ENCODE peak calls at places on chromosomes 16 and 17, in five cellular contexts. One of them, this sample, is unnamed.

GRCh38 chr17:69822314-69822875 is 252.6 kb upstream of the KCNJ16 start:
- DNase-seq in adrenal gland: no peak
- DNase-seq in thoracic aorta: no peak
- DNase-seq in lung: no peak
- DNase-seq in adipocyte: no peak
- DNase-seq in this sample: no peak

GRCh38 chr17:60577147-60577925 is 22.7 kb upstream of the PPM1D start:
- DNase-seq in thoracic aorta: no peak
- DNase-seq in adipocyte: peak; percentile 76
- DNase-seq in lung: no peak
- DNase-seq in adrenal gland: peak; percentile 56
- DNase-seq in this sample: no peak

GRCh38 chr17:75876190-75876937 is 2.0 kb downstream of the TRIM47 start:
- DNase-seq in adipocyte: no peak
- DNase-seq in thoracic aorta: no peak
- DNase-seq in lung: peak; percentile 74
- DNase-seq in adrenal gland: peak; percentile 78
- DNase-seq in this sample: no peak

GRCh38 chr17:13520899-13521572 is 80.7 kb downstream of the HS3ST3A1 start:
- DNase-seq in thoracic aorta: no peak
- DNase-seq in adipocyte: no peak
- DNase-seq in adrenal gland: no peak
- DNase-seq in lung: no peak
- DNase-seq in this sample: no peak

GRCh38 chr16:1745181-1745899 is 26.0 kb downstream of the NME3 start:
- DNase-seq in lung: no peak
- DNase-seq in adipocyte: peak; percentile 92
- DNase-seq in adrenal gland: no peak
- DNase-seq in thoracic aorta: no peak
- DNase-seq in this sample: no peak

GRCh38 chr16:4261557-4262172 is 11.2 kb downstream of the TFAP4 start:
- DNase-seq in thoracic aorta: no peak
- DNase-seq in lung: no peak
- DNase-seq in adrenal gland: peak; percentile 49
- DNase-seq in adipocyte: no peak
- DNase-seq in this sample: no peak

GRCh38 chr16:2739555-2740435 is 12.6 kb upstream of the SRRM2 start:
- DNase-seq in lung: no peak
- DNase-seq in adrenal gland: no peak
- DNase-seq in adipocyte: no peak
- DNase-seq in thoracic aorta: no peak
- DNase-seq in this sample: no peak

GRCh38 chr16:70162041-70162451 is 11.5 kb upstream of the CLEC18C start:
- DNase-seq in adrenal gland: no peak
- DNase-seq in adipocyte: peak; percentile 67
- DNase-seq in thoracic aorta: no peak
- DNase-seq in lung: peak; percentile 28
- DNase-seq in this sample: no peak

GRCh38 chr17:64001763-64002529 is 3.8 kb downstream of the PRR29 start:
- DNase-seq in adrenal gland: no peak
- DNase-seq in thoracic aorta: no peak
- DNase-seq in lung: peak; percentile 79
- DNase-seq in adipocyte: no peak
- DNase-seq in this sample: peak; percentile 89

GRCh38 chr16:47043200-47043599 is 69.7 kb upstream of the DNAJA2 start:
- DNase-seq in adrenal gland: no peak
- DNase-seq in adipocyte: no peak
- DNase-seq in thoracic aorta: no peak
- DNase-seq in lung: no peak
- DNase-seq in this sample: no peak

GRCh38 chr16:57473176-57473840 is 10.8 kb downstream of the POLR2C start:
- DNase-seq in thoracic aorta: no peak
- DNase-seq in lung: no peak
- DNase-seq in adrenal gland: no peak
- DNase-seq in adipocyte: no peak
- DNase-seq in this sample: no peak

GRCh38 chr16:57474671-57475661 is 11.3 kb downstream of the DOK4 start:
- DNase-seq in thoracic aorta: no peak
- DNase-seq in adrenal gland: no peak
- DNase-seq in lung: no peak
- DNase-seq in adipocyte: no peak
- DNase-seq in this sample: no peak

GRCh38 chr16:57471852-57472664 is 9.6 kb downstream of the POLR2C start:
- DNase-seq in adrenal gland: no peak
- DNase-seq in lung: no peak
- DNase-seq in thoracic aorta: no peak
- DNase-seq in adipocyte: no peak
- DNase-seq in this sample: no peak

GRCh38 chr16:57472665-57473060 is 10.2 kb downstream of the POLR2C start:
- DNase-seq in adipocyte: no peak
- DNase-seq in thoracic aorta: no peak
- DNase-seq in adrenal gland: no peak
- DNase-seq in lung: no peak
- DNase-seq in this sample: no peak

DNA sequence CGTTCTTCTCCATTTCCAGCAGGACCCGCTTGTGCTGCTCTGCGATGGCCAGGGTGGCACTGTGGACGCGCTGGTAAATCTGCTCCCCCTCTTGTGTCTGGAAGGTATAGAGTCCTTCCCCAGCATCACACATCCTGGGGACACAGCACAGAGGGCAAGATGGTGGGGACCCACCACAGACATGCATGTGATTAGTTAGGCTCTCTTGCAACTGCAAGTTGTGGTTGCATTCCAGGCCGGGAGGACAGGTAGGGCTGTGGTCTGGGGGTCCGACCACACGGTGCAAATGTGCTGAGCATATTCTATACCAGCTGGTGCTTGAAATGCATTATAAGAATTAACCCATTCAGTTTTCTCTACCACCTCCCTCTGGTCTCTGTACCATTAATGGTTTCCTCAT is 11.4 kb downstream of the POLR2C start:
- DNase-seq in lung: no peak
- DNase-seq in adipocyte: no peak
- DNase-seq in thoracic aorta: no peak
- DNase-seq in adrenal gland: no peak
- DNase-seq in this sample: no peak
- H3K4me1 ChIP-seq in lung: peaks cover 25% of the 10 kb centered on the region
- H3K4me1 ChIP-seq in adipocyte: peaks cover 22% of the 10 kb centered on the region
- H3K4me1 ChIP-seq in thoracic aorta: peaks cover 19% of the 10 kb centered on the region
- H3K4me1 ChIP-seq in adrenal gland: peaks cover 25% of the 10 kb centered on the region
- H3K4me1 ChIP-seq in this sample: peaks cover 53% of the 10 kb centered on the region

GRCh38 chr17:49132317-49132698 is 261 bp upstream of the B4GALNT2 start:
- DNase-seq in thoracic aorta: no peak
- DNase-seq in lung: no peak
- DNase-seq in adipocyte: no peak
- DNase-seq in adrenal gland: no peak
- DNase-seq in this sample: no peak
- H3K4me1 ChIP-seq in thoracic aorta: peaks cover 5% of the 10 kb centered on the region
- H3K4me1 ChIP-seq in lung: peaks cover 6% of the 10 kb centered on the region
- H3K4me1 ChIP-seq in adipocyte: peaks cover 3% of the 10 kb centered on the region
- H3K4me1 ChIP-seq in adrenal gland: peaks cover 7% of the 10 kb centered on the region
- H3K4me1 ChIP-seq in this sample: peaks cover 11% of the 10 kb centered on the region

GRCh38 chr16:86074651-86075487 is 175.9 kb downstream of the IRF8 start:
- DNase-seq in lung: no peak
- DNase-seq in adipocyte: no peak
- DNase-seq in adrenal gland: no peak
- DNase-seq in thoracic aorta: no peak
- DNase-seq in this sample: no peak
- H3K4me1 ChIP-seq in lung: peaks cover 3% of the 10 kb centered on the region
- H3K4me1 ChIP-seq in adipocyte: no peaks in the 10 kb centered on the region
- H3K4me1 ChIP-seq in adrenal gland: no peaks in the 10 kb centered on the region
- H3K4me1 ChIP-seq in thoracic aorta: no peaks in the 10 kb centered on the region
- H3K4me1 ChIP-seq in this sample: no peaks in the 10 kb centered on the region

GRCh38 chr16:87702325-87702811 is 63.4 kb downstream of the KLHDC4 start:
- DNase-seq in lung: no peak
- DNase-seq in thoracic aorta: no peak
- DNase-seq in adipocyte: peak; percentile 34
- DNase-seq in adrenal gland: no peak
- DNase-seq in this sample: no peak
- H3K4me1 ChIP-seq in lung: no peaks in the 10 kb centered on the region
- H3K4me1 ChIP-seq in thoracic aorta: no peaks in the 10 kb centered on the region
- H3K4me1 ChIP-seq in adipocyte: no peaks in the 10 kb centered on the region
- H3K4me1 ChIP-seq in adrenal gland: no peaks in the 10 kb centered on the region
- H3K4me1 ChIP-seq in this sample: no peaks in the 10 kb centered on the region

DNA sequence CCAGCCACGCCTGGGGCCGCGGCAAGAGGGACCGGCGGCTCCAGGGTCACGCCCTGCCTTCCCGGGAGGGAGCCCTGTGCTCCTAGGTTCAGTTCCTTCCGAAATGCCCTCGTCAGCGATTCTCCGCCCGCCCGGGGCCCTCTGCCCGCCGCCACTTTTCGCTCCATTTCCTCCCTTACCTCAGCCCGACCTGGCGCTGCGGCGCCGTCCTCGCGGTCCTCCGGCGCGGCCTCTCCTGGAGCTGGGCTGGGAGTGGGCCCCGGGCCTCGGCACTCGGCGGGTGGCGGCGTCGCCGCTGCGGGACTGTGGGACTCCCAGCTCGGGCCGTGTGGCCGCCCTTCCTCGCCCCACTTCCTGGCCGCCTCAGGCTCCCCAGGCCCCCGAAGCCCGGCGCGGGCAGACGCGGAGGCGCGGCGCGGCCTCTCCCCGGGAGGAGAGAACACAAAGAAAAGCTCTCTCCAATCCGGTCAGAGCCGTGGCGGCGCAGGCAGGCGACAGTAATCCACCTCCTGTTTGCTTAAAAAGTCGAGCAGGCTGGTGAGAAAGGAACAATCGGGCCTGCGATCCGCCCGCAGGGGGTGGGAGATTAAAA is 1.6 kb downstream of the BAHCC1 start:
- DNase-seq in adipocyte: peak; percentile 64
- DNase-seq in thoracic aorta: no peak
- DNase-seq in adrenal gland: no peak
- DNase-seq in lung: no peak
- DNase-seq in this sample: no peak
- H3K4me1 ChIP-seq in adipocyte: peaks cover 34% of the 10 kb centered on the region
- H3K4me1 ChIP-seq in thoracic aorta: peaks cover 16% of the 10 kb centered on the region
- H3K4me1 ChIP-seq in adrenal gland: peaks cover 34% of the 10 kb centered on the region
- H3K4me1 ChIP-seq in lung: peaks cover 9% of the 10 kb centered on the region
- H3K4me1 ChIP-seq in this sample: no peaks in the 10 kb centered on the region

DNA sequence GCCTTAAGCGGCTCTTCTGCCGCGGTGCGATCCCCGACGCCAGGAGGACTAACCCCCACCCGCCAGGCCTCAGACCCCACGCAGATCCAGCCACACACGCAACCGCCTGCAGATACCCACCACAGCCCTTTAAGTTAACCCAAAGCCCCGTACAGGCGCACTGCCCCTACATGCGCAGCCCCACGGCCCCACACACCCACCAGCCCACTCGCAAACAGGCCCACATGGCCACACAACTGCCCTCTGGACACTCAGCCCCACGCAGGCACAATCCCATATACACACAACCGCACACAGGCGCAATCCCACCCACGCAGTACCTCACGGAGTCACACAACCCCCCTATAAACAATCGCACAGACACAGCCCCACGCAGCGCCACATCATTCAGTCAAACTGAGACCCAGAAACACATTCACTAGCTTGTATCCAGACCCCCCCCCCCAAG is 41.7 kb downstream of the RAI1 start:
- DNase-seq in thoracic aorta: no peak
- DNase-seq in lung: no peak
- DNase-seq in adipocyte: no peak
- DNase-seq in adrenal gland: no peak
- DNase-seq in this sample: no peak
- H3K4me1 ChIP-seq in thoracic aorta: peaks cover 19% of the 10 kb centered on the region
- H3K4me1 ChIP-seq in lung: peaks cover 19% of the 10 kb centered on the region
- H3K4me1 ChIP-seq in adipocyte: peaks cover 9% of the 10 kb centered on the region
- H3K4me1 ChIP-seq in adrenal gland: peaks cover 61% of the 10 kb centered on the region
- H3K4me1 ChIP-seq in this sample: no peaks in the 10 kb centered on the region

DNA sequence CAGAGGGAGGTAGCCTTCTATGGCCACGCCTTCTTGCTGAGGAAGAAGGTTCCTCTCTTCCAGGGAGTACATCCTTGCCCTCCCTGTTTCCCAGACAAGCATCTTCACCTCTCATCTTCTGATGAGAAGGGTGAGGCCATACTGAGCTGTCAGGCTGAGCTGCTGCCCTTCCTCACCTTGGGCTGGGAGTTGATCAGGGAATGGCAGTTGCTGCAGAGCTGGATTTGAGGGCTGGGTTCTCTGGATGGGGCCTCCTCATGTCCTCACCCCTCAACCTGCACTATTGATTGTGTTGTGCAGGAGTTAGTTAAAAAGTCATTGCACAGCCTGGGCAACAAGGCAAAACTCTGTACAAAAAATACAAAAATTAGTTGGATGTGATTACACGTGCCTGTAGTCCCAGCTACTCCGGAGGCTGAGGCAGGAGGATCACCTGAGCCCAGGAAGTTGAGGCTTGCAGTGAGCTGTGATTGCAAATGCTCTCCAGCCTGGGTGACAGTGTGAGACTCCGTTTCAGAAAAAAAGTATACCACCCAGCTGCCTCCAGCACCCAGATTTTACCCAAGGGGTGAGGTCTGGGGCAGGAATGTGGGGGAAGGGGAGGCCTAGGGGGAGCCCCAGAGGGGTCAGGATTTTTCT is 2.0 kb downstream of the ERBB2 start:
- DNase-seq in adipocyte: no peak
- DNase-seq in adrenal gland: no peak
- DNase-seq in lung: no peak
- DNase-seq in thoracic aorta: no peak
- DNase-seq in this sample: no peak
- H3K4me1 ChIP-seq in adipocyte: peaks cover 8% of the 10 kb centered on the region
- H3K4me1 ChIP-seq in adrenal gland: no peaks in the 10 kb centered on the region
- H3K4me1 ChIP-seq in lung: peaks cover 20% of the 10 kb centered on the region
- H3K4me1 ChIP-seq in thoracic aorta: peaks cover 16% of the 10 kb centered on the region
- H3K4me1 ChIP-seq in this sample: no peaks in the 10 kb centered on the region

GRCh38 chr17:8173056-8173870 is 2.9 kb downstream of the TMEM107 start:
- DNase-seq in adrenal gland: peak; percentile 88
- DNase-seq in thoracic aorta: no peak
- DNase-seq in adipocyte: peak; percentile 95
- DNase-seq in lung: peak; percentile 81
- DNase-seq in this sample: no peak
- H3K4me1 ChIP-seq in adrenal gland: peaks cover 38% of the 10 kb centered on the region
- H3K4me1 ChIP-seq in thoracic aorta: peaks cover 19% of the 10 kb centered on the region
- H3K4me1 ChIP-seq in adipocyte: peaks cover 20% of the 10 kb centered on the region
- H3K4me1 ChIP-seq in lung: peaks cover 4% of the 10 kb centered on the region
- H3K4me1 ChIP-seq in this sample: no peaks in the 10 kb centered on the region

This sample was measured in right atrium auricular region.